ENCODE peak calls at places on chromosomes 1 and 21, in six cellular contexts. W is nephron progenitor cell, F is RWPE1, A is stomach, I is Panc1, N is endodermal cell. L is an unnamed sample.

GRCh38 chr21:27425172-27425571 is 458.3 kb upstream of the ADAMTS5 start:
- DNase-seq in N (peak), I (no peak), F (no peak), A (no peak), W (no peak), L (peak)

GRCh38 chr21:33096426-33096825 is 26.5 kb downstream of the OLIG1 start:
- DNase-seq in A (no peak), N (peak), F (no peak), W (no peak), I (no peak), L (no peak)

GRCh38 chr1:40185951-40186864 is 25.0 kb downstream of the RLF start:
- DNase-seq in I (no peak), N (no peak), F (no peak), W (no peak), A (no peak), L (peak)

GRCh38 chr1:36525166-36525565 is 42.5 kb upstream of the CSF3R start:
- DNase-seq in I (no peak), N (peak), W (no peak), F (no peak), A (peak), L (no peak)

GRCh38 chr1:172070055-172070454 is 228.8 kb downstream of the DNM3 start:
- DNase-seq in A (no peak), I (no peak), W (no peak), N (no peak), F (no peak), L (no peak)

GRCh38 chr1:223437151-223437550 is 43.9 kb downstream of the CCDC185 start:
- DNase-seq in W (no peak), N (no peak), A (no peak), I (no peak), F (no peak), L (no peak)

GRCh38 chr21:22536511-22536910 is 1538.3 kb downstream of the NCAM2 start:
- DNase-seq in F (peak), W (no peak), N (no peak), A (no peak), I (no peak), L (peak)

GRCh38 chr1:86137458-86137857 is 19.1 kb downstream of the COL24A1 start:
- DNase-seq in A (no peak), F (no peak), W (no peak), N (no peak), I (no peak), L (peak)

GRCh38 chr1:159988006-159988405 is 34.0 kb upstream of the SLAMF9 start:
- DNase-seq in W (no peak), N (peak), A (no peak), I (no peak), F (no peak), L (no peak)

GRCh38 chr1:8533907-8534306 is 216.0 kb downstream of the SLC45A1 start:
- DNase-seq in I (no peak), A (no peak), N (no peak), F (no peak), W (no peak), L (no peak)

GRCh38 chr1:70134148-70134547 is 71.2 kb downstream of the LRRC40 start:
- DNase-seq in F (no peak), A (no peak), W (no peak), N (peak), I (no peak), L (no peak)

GRCh38 chr21:46171996-46172862 is 12.0 kb downstream of the SPATC1L start:
- DNase-seq in N (no peak), I (no peak), F (no peak), A (no peak), W (no peak), L (no peak)

GRCh38 chr1:90839323-90839722 is 122.2 kb upstream of the BARHL2 start:
- DNase-seq in N (no peak), W (no peak), I (no peak), A (no peak), F (no peak), L (no peak)

GRCh38 chr1:30477588-30477987 is 245.8 kb downstream of the MATN1 start:
- DNase-seq in N (no peak), A (peak), F (no peak), W (no peak), I (no peak), L (no peak)

GRCh38 chr1:19254416-19254815 is 2.8 kb downstream of the MRTO4 start:
- DNase-seq in A (no peak), N (no peak), I (no peak), F (no peak), W (no peak), L (no peak)

GRCh38 chr1:54161495-54162168 is 8.8 kb upstream of the CDCP2 start:
- DNase-seq in F (no peak), I (no peak), A (no peak), W (no peak), N (no peak), L (no peak)

GRCh38 chr21:14526199-14526598 is 19.9 kb downstream of the SAMSN1 start:
- DNase-seq in I (no peak), W (no peak), A (no peak), N (no peak), F (no peak), L (no peak)

GRCh38 chr1:54774820-54775498 is 10.6 kb upstream of the PARS2 start:
- DNase-seq in I (no peak), W (peak), N (peak), F (peak), A (no peak), L (no peak)

GRCh38 chr1:166925791-166926483 is 49.4 kb downstream of the ILDR2 start:
- DNase-seq in W (no peak), A (no peak), F (no peak), N (no peak), I (no peak), L (peak)

GRCh38 chr1:109248797-109249629 is at the start of gene CELSR2:
- DNase-seq in N (peak), W (peak), I (no peak), A (peak), F (peak), L (no peak)

GRCh38 chr1:175338447-175339135 is 146.0 kb upstream of the KIAA0040 start:
- DNase-seq in I (no peak), A (no peak), N (peak), W (peak), F (no peak), L (peak)

GRCh38 chr1:223231581-223231980 is 88.5 kb upstream of the TLR5 start:
- DNase-seq in F (no peak), N (no peak), W (no peak), A (no peak), I (no peak), L (no peak)

GRCh38 chr1:52899445-52899894 is 22.1 kb downstream of the ECHDC2 start:
- DNase-seq in F (no peak), A (no peak), N (no peak), I (no peak), W (no peak), L (no peak)

GRCh38 chr1:119260504-119260903 is 108.1 kb upstream of the HAO2 start:
- DNase-seq in F (no peak), A (no peak), W (no peak), I (no peak), N (no peak), L (no peak)

GRCh38 chr1:17080881-17081280 is 27.0 kb upstream of the SDHB start:
- DNase-seq in I (no peak), F (no peak), N (no peak), A (no peak), W (no peak), L (no peak)

GRCh38 chr1:170536924-170537551 is 5.1 kb downstream of the GORAB start:
- DNase-seq in A (no peak), W (no peak), N (no peak), F (no peak), I (no peak), L (no peak)

GRCh38 chr1:96361961-96362360 is 359.6 kb upstream of the PTBP2 start:
- DNase-seq in A (no peak), N (no peak), W (no peak), F (no peak), I (no peak), L (no peak)

GRCh38 chr1:60971330-60971729 is 111.0 kb upstream of the NFIA start:
- DNase-seq in A (no peak), F (no peak), N (no peak), W (no peak), I (no peak), L (no peak)

GRCh38 chr1:25550155-25550506 is 6.7 kb downstream of the LDLRAP1 start:
- DNase-seq in W (no peak), I (no peak), F (no peak), A (no peak), N (no peak), L (peak)

GRCh38 chr1:160168609-160169369 is 17.4 kb downstream of the ATP1A4 start:
- DNase-seq in N (peak), A (no peak), W (peak), F (no peak), I (no peak), L (no peak)

GRCh38 chr21:26124421-26124833 is 46.1 kb downstream of the APP start:
- DNase-seq in N (no peak), A (no peak), W (no peak), I (no peak), F (no peak), L (peak)

GRCh38 chr1:214506972-214507431 is 44.4 kb downstream of the PTPN14 start:
- DNase-seq in I (no peak), F (peak), N (peak), W (no peak), A (peak), L (peak)

GRCh38 chr1:1308756-1309524 is 543 bp downstream of the PUSL1 start:
- DNase-seq in A (no peak), N (peak), I (no peak), W (peak), F (no peak), L (no peak)

GRCh38 chr1:10651377-10651776 is 145.1 kb downstream of the CASZ1 start:
- DNase-seq in A (no peak), F (no peak), N (peak), W (peak), I (no peak), L (no peak)

GRCh38 chr1:153531638-153532037 is 4.2 kb downstream of the S100A6 start:
- DNase-seq in N (peak), I (no peak), F (no peak), W (no peak), A (no peak), L (no peak)

GRCh38 chr1:67780637-67781036 is 52.6 kb downstream of the GNG12 start:
- DNase-seq in A (no peak), W (no peak), F (no peak), I (no peak), N (no peak), L (no peak)

GRCh38 chr21:42195378-42196031 is 23.4 kb upstream of the ABCG1 start:
- DNase-seq in N (no peak), I (no peak), W (no peak), A (no peak), F (no peak), L (peak)

GRCh38 chr21:32094792-32095191 is 184.1 kb downstream of the MIS18A start:
- DNase-seq in A (no peak), F (no peak), N (peak), I (no peak), W (no peak), L (no peak)

GRCh38 chr21:32093758-32094463 is 184.9 kb downstream of the MIS18A start:
- DNase-seq in N (no peak), W (no peak), I (no peak), F (no peak), A (no peak), L (no peak)

GRCh38 chr21:32101206-32101763 is 177.6 kb downstream of the MIS18A start:
- DNase-seq in W (no peak), N (no peak), A (no peak), F (no peak), I (no peak), L (no peak)

GRCh38 chr21:32099812-32100416 is 178.9 kb downstream of the MIS18A start:
- DNase-seq in W (no peak), A (no peak), I (no peak), F (no peak), N (peak), L (no peak)

DNA sequence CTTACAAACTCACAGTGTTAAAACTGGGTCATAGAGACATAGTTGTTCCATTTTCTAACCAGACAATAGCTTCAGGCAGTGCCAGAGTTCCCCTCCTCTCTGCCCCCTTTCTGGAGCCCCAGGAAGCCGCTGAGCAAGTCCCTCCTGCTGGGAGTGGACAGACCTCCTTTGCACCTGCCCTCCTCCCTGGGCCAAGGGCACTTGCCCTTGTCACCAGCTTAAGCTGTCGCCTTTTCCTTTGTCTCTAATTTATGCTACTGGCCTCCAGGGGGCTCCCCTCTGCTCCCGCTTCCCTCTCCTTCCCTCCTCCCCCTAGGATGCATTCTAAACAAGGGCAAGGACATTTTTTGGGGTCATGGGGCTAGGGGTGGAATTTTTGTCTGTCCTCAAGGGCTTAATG is 182.4 kb downstream of the MIS18A start:
- DNase-seq in I (no peak), N (peak), A (no peak), F (no peak), W (peak), L (no peak)
- TF ChIP-seq CTCF in I (peak), N (peak), A (no peak), F (no peak), W (peak), L (no peak)

DNA sequence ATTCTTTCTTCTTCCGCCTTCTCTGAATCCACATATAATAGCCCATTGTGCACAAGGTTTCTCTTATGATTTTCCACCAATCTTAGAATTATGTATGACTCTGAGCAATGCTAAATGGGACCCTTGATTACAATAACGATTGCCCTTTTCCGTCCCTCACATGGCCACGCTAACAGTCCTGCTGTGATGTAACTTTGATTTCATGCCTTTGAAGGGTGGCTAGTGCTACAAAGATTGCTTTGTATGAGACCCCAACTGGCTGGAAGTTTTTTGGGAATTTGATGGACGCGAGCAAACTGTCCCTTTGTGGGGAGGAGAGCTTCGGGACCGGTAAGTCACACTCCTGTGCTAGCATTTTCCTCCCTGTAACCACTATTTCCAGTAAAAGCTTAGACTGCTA is 45.3 kb downstream of the PGM1 start:
- DNase-seq in N (no peak), A (no peak), F (no peak), I (no peak), W (no peak), L (no peak)
- TF ChIP-seq CTCF in N (no peak), A (no peak), F (no peak), I (no peak), W (no peak), L (no peak)

DNA sequence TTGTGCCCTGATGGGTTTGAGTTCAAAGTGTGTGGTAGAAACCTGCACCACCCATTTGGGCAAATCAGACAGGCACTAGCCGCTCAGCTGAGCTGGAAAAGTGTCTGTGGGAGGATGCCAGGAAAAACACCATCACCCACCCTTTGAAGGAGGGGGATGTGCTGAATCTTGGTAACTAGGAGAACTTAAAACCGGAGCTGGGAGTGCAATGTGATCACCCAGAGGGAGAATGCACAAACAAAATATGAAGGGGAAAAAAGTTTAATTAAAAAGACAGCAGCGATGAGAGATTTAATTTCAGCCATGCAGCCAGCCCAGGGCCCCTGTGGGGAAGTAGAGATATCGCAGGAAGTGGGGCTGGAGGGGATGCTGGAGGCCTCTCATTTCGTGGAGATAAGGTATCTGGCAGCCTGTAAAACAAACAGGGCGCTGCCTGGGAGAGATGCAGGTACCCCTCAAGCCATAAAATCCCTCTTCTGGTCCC is 86.8 kb upstream of the BCAR3 start:
- DNase-seq in I (no peak), F (no peak), W (no peak), A (no peak), N (peak), L (no peak)
- TF ChIP-seq CTCF in I (no peak), F (no peak), W (no peak), A (no peak), N (no peak), L (no peak)

GRCh38 chr1:181453541-181454201 is 29.6 kb upstream of the CACNA1E start:
- DNase-seq in F (no peak), W (no peak), N (no peak), A (no peak), I (no peak), L (no peak)
- TF ChIP-seq CTCF in F (no peak), W (no peak), N (no peak), A (no peak), I (no peak), L (no peak)

GRCh38 chr1:33706634-33707255 is 157.1 kb upstream of the HMGB4 start:
- DNase-seq in F (no peak), I (no peak), N (no peak), W (no peak), A (no peak), L (no peak)
- TF ChIP-seq CTCF in F (no peak), I (no peak), N (no peak), W (no peak), A (no peak), L (no peak)

GRCh38 chr1:7476402-7476801 is 294.7 kb upstream of the VAMP3 start:
- DNase-seq in F (no peak), A (no peak), I (no peak), N (no peak), W (no peak), L (no peak)

GRCh38 chr1:7473223-7474142 is 297.6 kb upstream of the VAMP3 start:
- DNase-seq in I (no peak), N (no peak), W (no peak), A (no peak), F (no peak), L (no peak)

GRCh38 chr1:7475691-7476090 is 295.4 kb upstream of the VAMP3 start:
- DNase-seq in I (no peak), W (no peak), N (no peak), F (no peak), A (no peak), L (no peak)

GRCh38 chr1:7474143-7474490 is 297.0 kb upstream of the VAMP3 start:
- DNase-seq in A (no peak), W (no peak), F (no peak), N (no peak), I (no peak), L (no peak)

DNA sequence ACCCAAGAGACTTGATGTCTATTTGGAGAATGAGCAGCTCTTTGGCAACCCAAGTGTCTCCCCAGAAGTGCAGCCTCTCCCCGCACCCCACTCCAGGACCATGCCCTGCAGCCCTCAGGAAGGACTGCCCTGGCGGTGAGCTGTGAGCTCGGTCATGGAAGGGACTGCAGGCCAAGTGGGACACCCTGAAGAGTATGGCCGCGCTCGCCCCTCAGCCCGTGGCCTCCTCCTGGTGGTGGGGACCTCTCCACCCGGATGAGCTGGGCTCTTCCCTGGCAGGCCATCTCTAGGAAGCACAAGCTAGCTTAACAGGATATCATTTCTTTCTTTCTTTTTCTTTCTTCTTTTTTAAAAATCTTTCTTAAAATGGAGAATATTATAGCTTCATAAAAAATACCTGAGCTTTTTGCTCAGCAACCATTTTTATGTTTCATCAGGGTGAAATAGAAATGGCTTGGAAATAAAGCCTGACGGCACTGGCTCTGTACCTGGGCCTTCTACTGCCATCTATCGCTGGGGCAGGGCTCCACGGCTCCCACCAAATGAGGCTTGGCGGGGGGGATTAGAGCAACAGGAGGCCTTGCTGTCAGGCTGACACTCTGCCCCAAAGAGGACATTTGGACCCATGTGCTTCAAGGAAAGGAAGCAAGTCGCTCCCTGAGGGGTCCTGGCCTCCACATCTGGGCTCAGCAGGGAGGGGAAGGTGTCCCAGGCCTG is 296.2 kb upstream of the VAMP3 start:
- DNase-seq in I (no peak), F (no peak), A (no peak), W (no peak), N (peak), L (no peak)
- TF ChIP-seq CTCF in I (no peak), F (no peak), A (no peak), W (peak), N (peak), L (peak)

DNA sequence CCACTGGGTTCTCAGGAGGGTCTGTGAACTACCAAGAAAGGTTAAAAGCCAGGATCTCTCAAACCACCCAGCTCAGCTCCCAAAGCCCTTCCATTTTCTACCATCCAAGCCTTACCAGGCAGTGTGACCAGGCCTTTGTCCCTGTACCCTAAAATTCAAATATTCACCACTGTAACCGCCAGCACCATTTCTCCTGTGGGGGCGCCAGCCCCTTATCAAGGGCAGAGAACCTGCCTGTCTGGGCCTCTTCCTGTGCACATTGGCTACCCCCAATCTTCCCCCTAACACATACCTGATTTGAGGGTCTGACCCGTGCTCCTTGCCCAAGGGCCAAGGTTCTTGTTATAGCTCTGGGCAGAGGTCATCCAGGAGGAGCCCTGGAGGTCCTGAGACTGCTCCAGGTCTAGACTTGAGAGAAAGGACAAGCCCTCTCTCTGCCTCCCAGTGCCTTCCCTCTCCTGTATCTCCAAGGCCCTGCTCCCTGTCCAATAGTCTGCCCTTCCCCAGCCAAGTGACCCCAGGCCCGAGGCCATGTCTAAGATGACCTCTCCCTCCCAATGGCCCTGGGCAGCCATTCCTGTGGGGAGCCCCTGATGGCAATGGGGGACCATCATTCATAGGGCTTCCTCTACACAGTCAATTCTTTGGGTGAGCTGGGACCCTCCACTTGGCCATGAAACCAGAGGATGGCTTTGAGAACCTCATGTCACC is 78.5 kb downstream of the FHAD1 start:
- DNase-seq in A (no peak), I (no peak), F (no peak), W (no peak), N (no peak), L (no peak)
- TF ChIP-seq CTCF in A (no peak), I (no peak), F (no peak), W (no peak), N (peak), L (no peak)

L was measured in bronchial epithelial cell.